ENCODE peak calls at places on chromosome X, in four cellular contexts. Z is BJ, G is cardiac muscle cell, N is GM06990. V is an unnamed sample.

GRCh38 chrX:107450823-107451509 is 1.5 kb downstream of the FRMPD3 start:
- DNase-seq in G (no peak), Z (no peak), N (peak), V (no peak)

GRCh38 chrX:109632906-109633504 is 8.0 kb upstream of the KCNE5 start:
- DNase-seq in G (peak), N (no peak), Z (no peak), V (no peak)

GRCh38 chrX:17682259-17682658 is 55.0 kb upstream of the SCML1 start:
- DNase-seq in Z (no peak), N (no peak), G (no peak), V (no peak)

GRCh38 chrX:76076124-76076523 is 96.7 kb upstream of the PBDC1 start:
- DNase-seq in Z (no peak), G (no peak), N (no peak), V (no peak)

GRCh38 chrX:149365061-149365460 is 140.0 kb downstream of the IDS start:
- DNase-seq in N (no peak), G (no peak), Z (no peak), V (no peak)

GRCh38 chrX:23944234-23944633 is 36.4 kb downstream of the CXorf58 start:
- DNase-seq in Z (no peak), G (no peak), N (no peak), V (no peak)

GRCh38 chrX:47566841-47567240 is 5.8 kb downstream of the ARAF start:
- DNase-seq in N (no peak), G (no peak), Z (no peak), V (no peak)

GRCh38 chrX:70427360-70427759 is 4.2 kb downstream of the GDPD2 start:
- DNase-seq in G (no peak), N (no peak), Z (no peak), V (no peak)

GRCh38 chrX:1435241-1435900 is 17.3 kb downstream of the ASMTL start:
- DNase-seq in N (no peak), Z (no peak), G (no peak), V (no peak)

GRCh38 chrX:30196322-30196721 is 19.0 kb upstream of the MAGEB2 start:
- DNase-seq in G (peak), Z (no peak), N (no peak), V (no peak)

GRCh38 chrX:118726887-118727685 is at the start of gene IL13RA1:
- DNase-seq in G (peak), N (peak), Z (no peak), V (no peak)

GRCh38 chrX:34371740-34372139 is 239.6 kb upstream of the FAM47A start:
- DNase-seq in Z (no peak), G (no peak), N (no peak), V (no peak)

GRCh38 chrX:129875669-129876068 is 30.3 kb upstream of the UTP14A start:
- DNase-seq in G (peak), N (no peak), Z (peak), V (no peak)

GRCh38 chrX:108732630-108733321 is 3.6 kb downstream of the IRS4 start:
- DNase-seq in G (no peak), Z (no peak), N (no peak), V (no peak)

GRCh38 chrX:51851507-51852085 is 41.8 kb upstream of the MAGED1 start:
- DNase-seq in N (peak), Z (no peak), G (no peak), V (no peak)

GRCh38 chrX:67725471-67725870 is 181.7 kb downstream of the AR start:
- DNase-seq in G (no peak), Z (no peak), N (no peak), V (no peak)

GRCh38 chrX:67727576-67727975 is 183.8 kb downstream of the AR start:
- DNase-seq in N (no peak), G (no peak), Z (no peak), V (no peak)

GRCh38 chrX:67726028-67726427 is 182.2 kb downstream of the AR start:
- DNase-seq in G (no peak), N (no peak), Z (no peak), V (no peak)

GRCh38 chrX:67723580-67724351 is 179.9 kb downstream of the AR start:
- DNase-seq in N (no peak), Z (no peak), G (no peak), V (no peak)

DNA sequence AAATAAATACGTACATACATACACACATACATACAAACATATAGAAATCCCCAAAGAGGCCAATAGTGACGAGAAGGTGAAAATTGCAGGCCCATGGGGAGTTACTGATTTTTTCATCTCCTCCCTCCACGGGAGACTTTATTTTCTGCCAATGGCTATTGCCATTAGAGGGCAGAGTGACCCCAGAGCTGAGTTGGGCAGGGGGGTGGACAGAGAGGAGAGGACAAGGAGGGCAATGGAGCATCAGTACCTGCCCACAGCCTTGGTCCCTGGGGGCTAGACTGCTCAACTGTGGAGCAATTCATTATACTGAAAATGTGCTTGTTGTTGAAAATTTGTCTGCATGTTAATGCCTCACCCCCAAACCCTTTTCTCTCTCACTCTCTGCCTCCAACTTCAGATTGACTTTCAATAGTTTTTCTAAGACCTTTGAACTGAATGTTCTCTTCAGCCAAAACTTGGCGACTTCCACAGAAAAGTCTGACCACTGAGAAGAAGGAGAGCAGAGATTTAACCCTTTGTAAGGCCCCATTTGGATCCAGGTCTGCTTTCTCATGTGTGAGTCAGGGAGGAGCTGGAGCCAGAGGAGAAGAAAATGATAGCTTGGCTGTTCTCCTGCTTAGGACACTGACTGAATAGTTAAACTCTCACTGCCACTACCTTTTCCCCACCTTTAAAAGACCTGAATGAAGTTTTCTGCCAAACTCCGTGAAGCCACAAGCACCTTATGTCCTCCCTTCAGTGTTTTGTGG is 180.7 kb downstream of the AR start:
- DNase-seq in G (peak), N (no peak), Z (no peak), V (no peak)
- TF ChIP-seq CTCF in G (peak), N (no peak), Z (no peak), V (no peak)

GRCh38 chrX:41449615-41450014 is 2.5 kb downstream of the NYX start:
- DNase-seq in Z (peak), G (no peak), N (no peak), V (no peak)
- H3K4me3 ChIP-seq in Z (no peak), G (no peak), N (peak), V (no peak)

DNA sequence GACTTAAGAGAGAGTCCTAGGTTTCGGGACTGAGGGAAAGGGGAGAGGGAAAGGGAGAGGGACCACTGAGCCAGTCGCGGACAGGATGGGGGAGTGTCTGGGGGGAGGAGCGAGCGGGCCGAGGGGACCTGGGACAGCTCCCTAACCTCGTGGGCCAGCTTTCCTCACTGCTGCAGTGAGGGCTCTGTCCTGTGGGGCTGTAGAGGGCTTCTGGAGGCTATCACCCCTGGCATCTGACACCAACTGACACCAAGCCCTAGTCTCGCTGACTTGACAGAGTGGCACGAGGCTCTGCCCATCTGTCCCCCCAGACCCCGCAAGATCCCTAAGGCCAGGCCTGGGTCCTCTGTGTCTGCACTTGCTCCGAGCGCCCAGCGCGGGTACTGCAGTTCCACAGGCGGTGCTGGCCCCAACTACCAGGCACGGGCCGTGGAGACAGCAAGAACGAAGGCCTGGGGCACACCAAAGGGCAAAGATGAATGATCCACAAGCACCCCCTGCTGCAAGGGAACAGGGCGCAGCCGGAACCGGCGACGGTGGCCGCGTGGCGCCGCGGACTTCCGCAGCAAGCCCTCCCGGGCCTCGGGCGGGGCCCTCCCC is 465 bp downstream of the HAUS7 start:
- DNase-seq in N (no peak), Z (no peak), G (peak), V (no peak)
- TF ChIP-seq CTCF in N (no peak), Z (peak), G (peak), V (peak)

GRCh38 chrX:49844622-49845021 is 15.5 kb downstream of the PAGE4 start:
- DNase-seq in N (no peak), G (no peak), Z (no peak), V (no peak)
- H3K4me3 ChIP-seq in N (no peak), G (no peak), Z (no peak), V (no peak)

DNA sequence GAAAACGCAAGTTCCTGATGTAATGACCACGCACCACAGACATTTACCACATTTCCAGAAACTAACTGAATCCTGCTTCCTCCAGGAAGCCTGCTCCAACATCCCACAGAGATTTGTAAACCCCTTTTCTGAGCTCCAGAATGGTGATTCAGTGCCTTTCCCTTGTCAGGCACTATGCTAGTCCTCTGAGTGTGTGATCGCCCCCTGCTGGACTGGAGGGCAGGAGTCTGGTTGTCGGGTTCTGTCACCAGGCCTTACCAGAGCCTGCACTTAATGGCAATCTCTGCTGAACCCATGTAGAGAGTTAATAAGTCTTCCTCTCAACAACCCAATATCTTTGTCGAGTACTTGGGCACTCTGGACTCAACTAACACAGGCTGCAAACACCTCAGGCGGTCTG is 14.5 kb upstream of the KDM5C start:
- DNase-seq in G (no peak), N (no peak), Z (no peak), V (no peak)
- TF ChIP-seq CTCF in G (no peak), N (peak), Z (no peak), V (peak)

V was measured in GM12864.